ENCODE peak calls at places on chromosomes 13 and 19, in five cellular contexts. Q is NCI-H1048; J is activated naive CD8-positive, alpha-beta T cell treated with anti-CD3 and anti-CD28 coated beads for 36 hours; W is H9; U is head of caudate nucleus. R is an unnamed sample.
A peak's percentile ranks its signal among the peaks of the same experiment; 100 is the strongest.

GRCh38 chr19:917323-918151 is at the start of gene KISS1R:
- DNase-seq in Q (no peak), J (peak; percentile 63), W (peak; percentile 89), U (no peak), R (peak; percentile 41)

GRCh38 chr13:82356667-82357066 is 1525.6 kb downstream of the SLITRK1 start:
- DNase-seq in Q (no peak), J (no peak), W (no peak), U (no peak), R (no peak)

GRCh38 chr13:95536629-95537241 is 15.8 kb upstream of the CLDN10 start:
- DNase-seq in Q (no peak), J (no peak), W (no peak), U (no peak), R (no peak)

GRCh38 chr13:23792680-23793079 is 96.5 kb downstream of the MIPEP start:
- DNase-seq in Q (no peak), J (no peak), W (no peak), U (no peak), R (no peak)

GRCh38 chr19:34904846-34905527 is 21.7 kb upstream of the ZNF30 start:
- DNase-seq in Q (no peak), J (peak; percentile 2), W (peak; percentile 66), U (no peak), R (no peak)

GRCh38 chr19:36894849-36895383 is 21.2 kb downstream of the ZNF829 start:
- DNase-seq in Q (no peak), J (no peak), W (no peak), U (no peak), R (no peak)

GRCh38 chr19:17687141-17687856 is 855 bp downstream of the UNC13A start:
- DNase-seq in Q (no peak), J (no peak), W (peak; percentile 60), U (peak; percentile 23), R (peak; percentile 56)

GRCh38 chr13:100244431-100244830 is 155.5 kb downstream of the PCCA start:
- DNase-seq in Q (no peak), J (no peak), W (no peak), U (no peak), R (no peak)

GRCh38 chr13:80901111-80902014 is 560.4 kb upstream of the SPRY2 start:
- DNase-seq in Q (no peak), J (no peak), W (no peak), U (no peak), R (peak; percentile 63)

GRCh38 chr13:112467236-112467635 is 91.1 kb downstream of the SPACA7 start:
- DNase-seq in Q (no peak), J (no peak), W (no peak), U (no peak), R (no peak)

GRCh38 chr13:75855216-75855615 is 219.1 kb downstream of the LMO7 start:
- DNase-seq in Q (no peak), J (no peak), W (no peak), U (peak; percentile 24), R (no peak)

GRCh38 chr19:1618157-1619093 is 13.2 kb upstream of the UQCR11 start:
- DNase-seq in Q (no peak), J (peak; percentile 25), W (peak; percentile 83), U (peak; percentile 24), R (peak; percentile 58)

GRCh38 chr19:955803-956746 is 28.1 kb upstream of the WDR18 start:
- DNase-seq in Q (no peak), J (no peak), W (peak; percentile 57), U (no peak), R (peak; percentile 18)

GRCh38 chr13:60627071-60627686 is 230.2 kb downstream of the TDRD3 start:
- DNase-seq in Q (no peak), J (peak; percentile 1), W (peak; percentile 73), U (peak; percentile 44), R (peak; percentile 9)

GRCh38 chr19:50512999-50513745 is 541 bp downstream of the ASPDH start:
- DNase-seq in Q (no peak), J (no peak), W (no peak), U (no peak), R (no peak)

GRCh38 chr19:14772995-14773394 is 5.4 kb downstream of the ADGRE2 start:
- DNase-seq in Q (no peak), J (no peak), W (no peak), U (no peak), R (no peak)

GRCh38 chr19:52941941-52942370 is 18.7 kb upstream of the ZNF888 start:
- DNase-seq in Q (no peak), J (peak; percentile 26), W (peak; percentile 46), U (no peak), R (peak; percentile 41)

GRCh38 chr19:3176715-3177501 is 1.7 kb upstream of the S1PR4 start:
- DNase-seq in Q (no peak), J (peak; percentile 77), W (peak; percentile 29), U (no peak), R (no peak)

GRCh38 chr13:77952737-77953136 is 34.1 kb upstream of the EDNRB start:
- DNase-seq in Q (no peak), J (no peak), W (no peak), U (no peak), R (no peak)

GRCh38 chr19:35830986-35831385 is 18.3 kb upstream of the PRODH2 start:
- DNase-seq in Q (no peak), J (no peak), W (no peak), U (no peak), R (no peak)

GRCh38 chr13:72763411-72763810 is 18.3 kb downstream of the DIS3 start:
- DNase-seq in Q (no peak), J (no peak), W (no peak), U (no peak), R (no peak)

GRCh38 chr13:84927442-84928169 is 871.6 kb downstream of the SLITRK6 start:
- DNase-seq in Q (no peak), J (no peak), W (no peak), U (no peak), R (no peak)

GRCh38 chr19:33311326-33311682 is 9.0 kb upstream of the CEBPA start:
- DNase-seq in Q (no peak), J (no peak), W (no peak), U (no peak), R (no peak)